ENCODE peak calls at places on chromosome 13, in five cellular contexts. One of them, this sample, is unnamed.

GRCh38 chr13:40639226-40639681 is 27.2 kb downstream of the FOXO1 start:
- DNase-seq in neuronal stem cell: no peak
- DNase-seq in astrocyte of the spinal cord: no peak
- DNase-seq in stimulated activated CD4-positive, alpha-beta T cell treated with anti-CD3 and anti-CD28 coated beads, Interleukin-12 subunit alpha, Interleukin-12 subunit beta, amount 100 ng/mL, for 4 hours: no peak
- DNase-seq in AG04450: no peak
- DNase-seq in this sample: no peak

GRCh38 chr13:30157616-30157993 is 149.7 kb downstream of the KATNAL1 start:
- DNase-seq in neuronal stem cell: no peak
- DNase-seq in AG04450: no peak
- DNase-seq in stimulated activated CD4-positive, alpha-beta T cell treated with anti-CD3 and anti-CD28 coated beads, Interleukin-12 subunit alpha, Interleukin-12 subunit beta, amount 100 ng/mL, for 4 hours: no peak
- DNase-seq in astrocyte of the spinal cord: no peak
- DNase-seq in this sample: no peak

GRCh38 chr13:77533875-77534788 is 1.4 kb upstream of the SCEL start:
- DNase-seq in neuronal stem cell: no peak
- DNase-seq in stimulated activated CD4-positive, alpha-beta T cell treated with anti-CD3 and anti-CD28 coated beads, Interleukin-12 subunit alpha, Interleukin-12 subunit beta, amount 100 ng/mL, for 4 hours: no peak
- DNase-seq in AG04450: no peak
- DNase-seq in astrocyte of the spinal cord: no peak
- DNase-seq in this sample: no peak

GRCh38 chr13:109785141-109785891 is 1.1 kb downstream of the IRS2 start:
- DNase-seq in AG04450: no peak
- DNase-seq in neuronal stem cell: no peak
- DNase-seq in astrocyte of the spinal cord: peak; percentile 61
- DNase-seq in stimulated activated CD4-positive, alpha-beta T cell treated with anti-CD3 and anti-CD28 coated beads, Interleukin-12 subunit alpha, Interleukin-12 subunit beta, amount 100 ng/mL, for 4 hours: peak; percentile 41
- DNase-seq in this sample: peak; percentile 23

GRCh38 chr13:33352520-33352919 is 67.0 kb upstream of the STARD13 start:
- DNase-seq in astrocyte of the spinal cord: no peak
- DNase-seq in stimulated activated CD4-positive, alpha-beta T cell treated with anti-CD3 and anti-CD28 coated beads, Interleukin-12 subunit alpha, Interleukin-12 subunit beta, amount 100 ng/mL, for 4 hours: no peak
- DNase-seq in AG04450: no peak
- DNase-seq in neuronal stem cell: no peak
- DNase-seq in this sample: no peak

GRCh38 chr13:67643656-67644055 is 413.5 kb upstream of the PCDH9 start:
- DNase-seq in stimulated activated CD4-positive, alpha-beta T cell treated with anti-CD3 and anti-CD28 coated beads, Interleukin-12 subunit alpha, Interleukin-12 subunit beta, amount 100 ng/mL, for 4 hours: no peak
- DNase-seq in AG04450: no peak
- DNase-seq in neuronal stem cell: no peak
- DNase-seq in astrocyte of the spinal cord: no peak
- DNase-seq in this sample: no peak

GRCh38 chr13:48232420-48233096 is 448 bp upstream of the ITM2B start:
- DNase-seq in AG04450: no peak
- DNase-seq in stimulated activated CD4-positive, alpha-beta T cell treated with anti-CD3 and anti-CD28 coated beads, Interleukin-12 subunit alpha, Interleukin-12 subunit beta, amount 100 ng/mL, for 4 hours: no peak
- DNase-seq in neuronal stem cell: no peak
- DNase-seq in astrocyte of the spinal cord: peak; percentile 15
- DNase-seq in this sample: no peak

GRCh38 chr13:95355491-95355890 is 54.2 kb upstream of the ABCC4 start:
- DNase-seq in stimulated activated CD4-positive, alpha-beta T cell treated with anti-CD3 and anti-CD28 coated beads, Interleukin-12 subunit alpha, Interleukin-12 subunit beta, amount 100 ng/mL, for 4 hours: no peak
- DNase-seq in astrocyte of the spinal cord: peak; percentile 66
- DNase-seq in neuronal stem cell: no peak
- DNase-seq in AG04450: peak; percentile 20
- DNase-seq in this sample: no peak

GRCh38 chr13:32940601-32941000 is 75.6 kb upstream of the KL start:
- DNase-seq in AG04450: peak; percentile 6
- DNase-seq in astrocyte of the spinal cord: peak; percentile 70
- DNase-seq in neuronal stem cell: no peak
- DNase-seq in stimulated activated CD4-positive, alpha-beta T cell treated with anti-CD3 and anti-CD28 coated beads, Interleukin-12 subunit alpha, Interleukin-12 subunit beta, amount 100 ng/mL, for 4 hours: no peak
- DNase-seq in this sample: no peak

GRCh38 chr13:46735425-46735824 is 61.5 kb downstream of the ESD start:
- DNase-seq in astrocyte of the spinal cord: no peak
- DNase-seq in stimulated activated CD4-positive, alpha-beta T cell treated with anti-CD3 and anti-CD28 coated beads, Interleukin-12 subunit alpha, Interleukin-12 subunit beta, amount 100 ng/mL, for 4 hours: no peak
- DNase-seq in neuronal stem cell: no peak
- DNase-seq in AG04450: no peak
- DNase-seq in this sample: no peak

GRCh38 chr13:47455581-47455980 is 545.5 kb downstream of the SUCLA2 start:
- DNase-seq in AG04450: no peak
- DNase-seq in neuronal stem cell: no peak
- DNase-seq in astrocyte of the spinal cord: no peak
- DNase-seq in stimulated activated CD4-positive, alpha-beta T cell treated with anti-CD3 and anti-CD28 coated beads, Interleukin-12 subunit alpha, Interleukin-12 subunit beta, amount 100 ng/mL, for 4 hours: no peak
- DNase-seq in this sample: no peak

GRCh38 chr13:49466240-49466914 is 22.3 kb downstream of the SETDB2 start:
- DNase-seq in neuronal stem cell: no peak
- DNase-seq in astrocyte of the spinal cord: no peak
- DNase-seq in AG04450: no peak
- DNase-seq in stimulated activated CD4-positive, alpha-beta T cell treated with anti-CD3 and anti-CD28 coated beads, Interleukin-12 subunit alpha, Interleukin-12 subunit beta, amount 100 ng/mL, for 4 hours: no peak
- DNase-seq in this sample: no peak

GRCh38 chr13:28678809-28679208 is 19.9 kb downstream of the POMP start:
- DNase-seq in astrocyte of the spinal cord: no peak
- DNase-seq in stimulated activated CD4-positive, alpha-beta T cell treated with anti-CD3 and anti-CD28 coated beads, Interleukin-12 subunit alpha, Interleukin-12 subunit beta, amount 100 ng/mL, for 4 hours: no peak
- DNase-seq in neuronal stem cell: no peak
- DNase-seq in AG04450: no peak
- DNase-seq in this sample: no peak

GRCh38 chr13:71799320-71799719 is 67.7 kb downstream of the DACH1 start:
- DNase-seq in neuronal stem cell: no peak
- DNase-seq in astrocyte of the spinal cord: no peak
- DNase-seq in stimulated activated CD4-positive, alpha-beta T cell treated with anti-CD3 and anti-CD28 coated beads, Interleukin-12 subunit alpha, Interleukin-12 subunit beta, amount 100 ng/mL, for 4 hours: no peak
- DNase-seq in AG04450: no peak
- DNase-seq in this sample: no peak

GRCh38 chr13:75178436-75178835 is 303.5 kb downstream of the TBC1D4 start:
- DNase-seq in neuronal stem cell: no peak
- DNase-seq in astrocyte of the spinal cord: no peak
- DNase-seq in stimulated activated CD4-positive, alpha-beta T cell treated with anti-CD3 and anti-CD28 coated beads, Interleukin-12 subunit alpha, Interleukin-12 subunit beta, amount 100 ng/mL, for 4 hours: no peak
- DNase-seq in AG04450: no peak
- DNase-seq in this sample: no peak

GRCh38 chr13:28618595-28618994 is 40.3 kb upstream of the POMP start:
- DNase-seq in astrocyte of the spinal cord: no peak
- DNase-seq in stimulated activated CD4-positive, alpha-beta T cell treated with anti-CD3 and anti-CD28 coated beads, Interleukin-12 subunit alpha, Interleukin-12 subunit beta, amount 100 ng/mL, for 4 hours: no peak
- DNase-seq in AG04450: no peak
- DNase-seq in neuronal stem cell: no peak
- DNase-seq in this sample: no peak

GRCh38 chr13:66992183-66992582 is 238.0 kb downstream of the PCDH9 start:
- DNase-seq in AG04450: no peak
- DNase-seq in neuronal stem cell: no peak
- DNase-seq in stimulated activated CD4-positive, alpha-beta T cell treated with anti-CD3 and anti-CD28 coated beads, Interleukin-12 subunit alpha, Interleukin-12 subunit beta, amount 100 ng/mL, for 4 hours: no peak
- DNase-seq in astrocyte of the spinal cord: peak; percentile 74
- DNase-seq in this sample: no peak